ENCODE peak calls at places on chromosomes 7 and 10, in six cellular contexts. U is epithelial cell of esophagus; N is cardiac fibroblast; Y is CD8-positive, alpha-beta T cell; V is AG10803; C is AG09309. G is an unnamed sample.

GRCh38 chr10:11772575-11773288 is 30.6 kb downstream of the ECHDC3 start:
- DNase-seq in N (no peak), V (no peak), U (no peak), C (no peak), Y (no peak), G (no peak)

GRCh38 chr10:43867667-43868361 is 219.1 kb upstream of the ZNF32 start:
- DNase-seq in C (peak), N (peak), Y (no peak), V (peak), U (no peak), G (no peak)

GRCh38 chr7:148838905-148839304 is 45.2 kb downstream of the EZH2 start:
- DNase-seq in Y (no peak), C (no peak), U (no peak), N (no peak), V (no peak), G (no peak)

GRCh38 chr10:43042503-43043341 is 34.1 kb upstream of the RET start:
- DNase-seq in V (no peak), C (no peak), Y (no peak), U (no peak), N (no peak), G (peak)

GRCh38 chr7:33722383-33723096 is 182.8 kb upstream of the BMPER start:
- DNase-seq in N (peak), V (peak), C (no peak), U (peak), Y (no peak), G (no peak)

GRCh38 chr7:152341039-152341913 is 94.5 kb downstream of the KMT2C start:
- DNase-seq in V (peak), U (peak), C (no peak), N (peak), Y (no peak), G (no peak)

GRCh38 chr7:140485463-140486265 is 6.4 kb upstream of the MKRN1 start:
- DNase-seq in Y (no peak), U (peak), C (no peak), N (no peak), V (no peak), G (no peak)

GRCh38 chr7:2104107-2104710 is 128.5 kb downstream of the MAD1L1 start:
- DNase-seq in U (peak), C (peak), V (peak), N (peak), Y (peak), G (no peak)

GRCh38 chr10:104589871-104590270 is 51.2 kb upstream of the SORCS3 start:
- DNase-seq in Y (no peak), N (no peak), C (no peak), U (peak), V (peak), G (no peak)

GRCh38 chr7:29163854-29164253 is 17.5 kb upstream of the CPVL start:
- DNase-seq in U (no peak), C (no peak), N (no peak), Y (no peak), V (no peak), G (no peak)

GRCh38 chr7:99839560-99840011 is 11.8 kb downstream of the CYP3A43 start:
- DNase-seq in V (no peak), Y (no peak), C (no peak), N (no peak), U (peak), G (no peak)

GRCh38 chr7:56537952-56538351 is 421.7 kb upstream of the NUPR2 start:
- DNase-seq in N (no peak), V (no peak), U (no peak), Y (no peak), C (no peak), G (no peak)

GRCh38 chr10:73253226-73253557 is 748 bp upstream of the MRPS16 start:
- DNase-seq in Y (no peak), N (no peak), V (no peak), U (peak), C (no peak), G (no peak)

GRCh38 chr7:139043823-139044812 is 8.3 kb upstream of the ZC3HAV1L start:
- DNase-seq in N (no peak), U (peak), Y (peak), V (no peak), C (no peak), G (peak)

GRCh38 chr10:118407026-118407425 is 64.9 kb upstream of the FAM204A start:
- DNase-seq in Y (no peak), N (no peak), U (no peak), C (no peak), V (no peak), G (no peak)

GRCh38 chr10:11874568-11875182 is 51.5 kb downstream of the PROSER2 start:
- DNase-seq in C (no peak), N (peak), V (no peak), Y (no peak), U (peak), G (peak)

GRCh38 chr7:41114166-41114565 is 588.7 kb downstream of the INHBA start:
- DNase-seq in N (no peak), Y (no peak), V (no peak), C (no peak), U (peak), G (no peak)

GRCh38 chr10:2876032-2876431 is 191.3 kb upstream of the PFKP start:
- DNase-seq in N (no peak), Y (no peak), C (no peak), U (no peak), V (no peak), G (no peak)

GRCh38 chr10:77946084-77946483 is 19.5 kb upstream of the DLG5 start:
- DNase-seq in Y (no peak), N (peak), V (peak), C (no peak), U (no peak), G (no peak)

GRCh38 chr7:50641442-50642405 is 76.5 kb upstream of the DDC start:
- DNase-seq in V (no peak), Y (no peak), N (no peak), C (no peak), U (no peak), G (no peak)

GRCh38 chr10:86944907-86945306 is 12.5 kb downstream of the MMRN2 start:
- DNase-seq in V (no peak), U (no peak), N (no peak), C (no peak), Y (no peak), G (no peak)

GRCh38 chr10:4083509-4084003 is 298.5 kb upstream of the KLF6 start:
- DNase-seq in C (no peak), U (no peak), Y (no peak), V (peak), N (peak), G (no peak)

GRCh38 chr7:102451371-102452054 is 13.2 kb downstream of the ALKBH4 start:
- DNase-seq in Y (no peak), U (peak), C (no peak), V (peak), N (no peak), G (no peak)

GRCh38 chr7:51455948-51456347 is 139.3 kb upstream of the COBL start:
- DNase-seq in C (no peak), N (no peak), Y (no peak), U (no peak), V (no peak), G (no peak)

GRCh38 chr7:96910484-96910883 is 94.9 kb upstream of the DLX6 start:
- DNase-seq in Y (no peak), N (no peak), V (peak), C (no peak), U (peak), G (no peak)

GRCh38 chr10:118062798-118063238 is 16.1 kb upstream of the RAB11FIP2 start:
- DNase-seq in N (no peak), C (no peak), V (no peak), U (no peak), Y (no peak), G (no peak)

GRCh38 chr10:75352650-75353049 is 48.9 kb downstream of the ZNF503 start:
- DNase-seq in V (peak), N (no peak), C (no peak), U (no peak), Y (no peak), G (no peak)

GRCh38 chr10:44703241-44704155 is 207.6 kb upstream of the TMEM72 start:
- DNase-seq in Y (no peak), U (peak), C (no peak), V (peak), N (peak), G (no peak)

GRCh38 chr10:90919683-90920574 is 958 bp downstream of the ANKRD1 start:
- DNase-seq in U (no peak), Y (no peak), N (no peak), C (no peak), V (no peak), G (no peak)

GRCh38 chr7:44959433-44959951 is 19.3 kb downstream of the MYO1G start:
- DNase-seq in U (peak), V (peak), Y (no peak), C (no peak), N (no peak), G (no peak)

GRCh38 chr10:83012866-83013265 is 1126.4 kb upstream of the GHITM start:
- DNase-seq in C (no peak), N (no peak), V (peak), Y (no peak), U (peak), G (no peak)

GRCh38 chr10:21497177-21497807 is 28.2 kb downstream of the SKIDA1 start:
- DNase-seq in C (no peak), N (peak), U (peak), Y (no peak), V (peak), G (peak)

GRCh38 chr7:128705891-128706333 is 33.2 kb upstream of the CALU start:
- DNase-seq in V (peak), C (no peak), N (peak), Y (no peak), U (peak), G (no peak)

GRCh38 chr10:91034494-91035157 is 113.7 kb upstream of the ANKRD1 start:
- DNase-seq in U (no peak), N (peak), V (peak), Y (no peak), C (no peak), G (peak)

GRCh38 chr10:119526606-119527592 is 15.6 kb downstream of the RGS10 start:
- DNase-seq in C (no peak), U (no peak), N (no peak), V (no peak), Y (no peak), G (no peak)

GRCh38 chr10:43899224-43899959 is 250.7 kb upstream of the ZNF32 start:
- DNase-seq in Y (no peak), N (no peak), C (no peak), V (peak), U (no peak), G (no peak)

GRCh38 chr10:100967332-100967731 is 2.0 kb upstream of the SEMA4G start:
- DNase-seq in N (no peak), V (no peak), Y (no peak), C (no peak), U (no peak), G (no peak)

GRCh38 chr10:100968839-100969174 is 497 bp upstream of the SEMA4G start:
- DNase-seq in U (no peak), N (no peak), C (no peak), Y (no peak), V (no peak), G (no peak)

GRCh38 chr10:100966887-100967286 is 2.4 kb upstream of the SEMA4G start:
- DNase-seq in C (no peak), U (no peak), V (no peak), Y (no peak), N (no peak), G (no peak)

GRCh38 chr10:100969175-100970075 is at the start of gene SEMA4G:
- DNase-seq in C (no peak), V (peak), U (peak), Y (no peak), N (peak), G (peak)

DNA sequence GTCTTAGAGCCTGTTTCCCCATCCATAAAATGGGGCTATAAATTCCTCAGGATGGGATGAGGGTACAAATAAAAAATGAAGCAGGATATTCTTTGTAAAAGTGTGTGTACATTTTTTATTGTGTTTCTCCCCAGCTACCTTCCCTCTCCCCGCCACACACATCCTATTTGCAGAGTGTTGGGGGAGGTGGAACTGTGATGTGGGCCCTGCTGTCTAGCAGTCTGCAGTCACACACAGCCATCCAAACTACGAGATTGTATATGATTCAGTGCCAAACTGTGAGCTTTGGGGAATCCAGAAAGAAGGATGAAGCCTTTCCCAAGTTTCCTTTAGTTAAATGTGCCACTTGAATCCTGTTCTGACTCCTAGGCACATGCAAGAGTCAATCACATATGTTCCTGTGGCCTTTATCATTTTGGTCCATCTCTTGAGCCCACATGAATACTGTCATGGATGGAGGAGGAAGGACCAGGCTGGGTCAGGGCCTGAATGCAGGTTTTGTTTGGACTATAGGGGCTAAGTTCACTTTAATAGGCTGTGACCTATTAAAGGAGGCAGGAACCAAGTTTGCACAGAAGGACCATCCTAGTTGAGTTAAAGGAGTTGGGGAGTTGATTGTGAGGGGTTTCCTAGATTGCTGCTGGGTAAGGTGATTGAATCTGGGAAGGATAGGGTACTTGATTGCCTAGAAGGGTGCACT is 1.1 kb upstream of the SEMA4G start:
- DNase-seq in N (no peak), U (no peak), Y (no peak), C (no peak), V (no peak), G (no peak)
- H3K4me3 ChIP-seq in N (no peak), U (no peak), Y (no peak), C (no peak), V (peak), G (no peak)

GRCh38 chr10:127890935-127891334 is 1.8 kb downstream of the CLRN3 start:
- DNase-seq in Y (no peak), U (no peak), N (no peak), V (no peak), C (no peak), G (no peak)

GRCh38 chr10:127894146-127894545 is 1.4 kb upstream of the CLRN3 start:
- DNase-seq in Y (no peak), U (no peak), N (no peak), C (no peak), V (no peak), G (no peak)

GRCh38 chr10:127896590-127896989 is 3.8 kb upstream of the CLRN3 start:
- DNase-seq in N (no peak), C (no peak), U (no peak), Y (no peak), V (no peak), G (no peak)

GRCh38 chr10:127889605-127890195 is 3.0 kb downstream of the CLRN3 start:
- DNase-seq in V (peak), C (no peak), N (peak), U (peak), Y (no peak), G (no peak)

GRCh38 chr10:127892743-127893142 is at the start of gene CLRN3:
- DNase-seq in C (no peak), U (no peak), V (no peak), Y (no peak), N (no peak), G (no peak)
- H3K4me3 ChIP-seq in C (no peak), U (no peak), V (no peak), Y (no peak), N (no peak), G (peak)

GRCh38 chr10:88439932-88440331 is 143.2 kb downstream of the RNLS start:
- DNase-seq in Y (no peak), U (no peak), V (no peak), C (no peak), N (no peak), G (no peak)

GRCh38 chr10:88437411-88437810 is 145.7 kb downstream of the RNLS start:
- DNase-seq in C (no peak), Y (no peak), V (no peak), U (peak), N (peak), G (no peak)

GRCh38 chr10:88442681-88443080 is 140.4 kb downstream of the RNLS start:
- DNase-seq in C (no peak), N (peak), Y (no peak), V (no peak), U (no peak), G (no peak)

DNA sequence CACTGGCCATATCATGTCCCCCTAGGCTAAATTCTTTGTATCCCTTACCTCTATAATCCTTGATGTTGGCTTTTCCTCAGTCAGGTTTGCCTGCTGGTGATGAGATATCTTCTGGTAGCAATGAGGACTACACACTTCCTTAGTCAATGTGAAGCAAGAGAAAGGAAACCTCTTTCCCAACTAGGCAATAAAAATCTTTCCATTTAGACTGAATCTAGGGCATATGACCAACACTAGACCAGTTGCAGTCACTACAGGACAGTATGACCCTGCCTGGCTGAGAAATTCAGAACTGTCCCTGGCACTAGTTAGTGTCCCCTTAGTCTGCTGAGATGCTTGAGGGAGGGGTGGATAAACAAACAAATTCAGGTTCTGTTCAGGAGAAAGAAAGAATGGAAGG is 142.6 kb downstream of the RNLS start:
- DNase-seq in C (no peak), Y (no peak), N (no peak), U (no peak), V (no peak), G (no peak)
- H3K4me3 ChIP-seq in C (no peak), Y (no peak), N (no peak), U (no peak), V (no peak), G (no peak)

DNA sequence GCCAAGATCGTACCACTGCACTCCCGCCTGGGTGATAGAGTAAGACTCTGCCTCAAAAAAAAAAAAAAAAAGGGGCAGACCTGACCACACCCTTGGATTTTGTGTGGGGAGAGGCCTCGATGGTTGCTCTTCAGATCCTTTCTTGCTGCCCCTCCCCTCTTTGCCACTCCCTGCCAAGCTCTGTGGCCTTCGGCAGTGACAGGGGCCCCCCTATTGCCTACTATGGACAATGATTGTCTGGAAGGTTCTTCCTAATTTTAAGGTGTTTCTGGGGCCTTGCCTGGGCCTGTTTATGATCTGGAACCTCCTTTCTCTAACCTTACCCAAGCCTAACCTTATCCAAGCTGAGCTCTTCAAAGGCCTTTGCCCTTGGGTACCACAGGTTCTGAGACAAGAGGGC is 766 bp downstream of the PRF1 start:
- DNase-seq in Y (no peak), U (no peak), C (no peak), N (no peak), V (no peak), G (no peak)
- H3K4me3 ChIP-seq in Y (peak), U (no peak), C (no peak), N (no peak), V (no peak), G (no peak)

G was measured in right lobe of liver.